ENCODE peak calls at places on chromosome 19, in five cellular contexts. K is K562, P is PC-9, U is GM23248, T is fibroblast of lung. W is an unnamed sample.

GRCh38 chr19:2823646-2824045 is 4.0 kb downstream of the ZNF554 start:
- DNase-seq in K (no peak), P (no peak), U (no peak), T (no peak), W (no peak)

GRCh38 chr19:28847468-28847867 is 365.5 kb downstream of the UQCRFS1 start:
- DNase-seq in K (no peak), P (no peak), U (peak), T (no peak), W (no peak)

GRCh38 chr19:6690160-6690885 is 20.4 kb upstream of the TNFSF14 start:
- DNase-seq in K (no peak), P (no peak), U (no peak), T (no peak), W (no peak)

GRCh38 chr19:29193116-29193515 is 19.8 kb downstream of the UQCRFS1 start:
- DNase-seq in K (no peak), P (no peak), U (no peak), T (no peak), W (no peak)

GRCh38 chr19:46009530-46010510 is 13.0 kb downstream of the PGLYRP1 start:
- DNase-seq in K (peak), P (peak), U (peak), T (peak), W (peak)

GRCh38 chr19:7492142-7493055 is 3.6 kb upstream of the PEX11G start:
- DNase-seq in K (no peak), P (peak), U (peak), T (no peak), W (no peak)

GRCh38 chr19:50854636-50855410 is at the start of gene KLK3:
- DNase-seq in K (no peak), P (no peak), U (no peak), T (no peak), W (no peak)

GRCh38 chr19:33039108-33039599 is 25.5 kb downstream of the RHPN2 start:
- DNase-seq in K (no peak), P (no peak), U (no peak), T (no peak), W (no peak)

GRCh38 chr19:632228-633067 is 889 bp downstream of the POLRMT start:
- DNase-seq in K (peak), P (no peak), U (peak), T (peak), W (peak)

GRCh38 chr19:8150998-8151397 is 1.6 kb upstream of the FBN3 start:
- DNase-seq in K (peak), P (no peak), U (no peak), T (no peak), W (no peak)

GRCh38 chr19:57886046-57886445 is 2.8 kb downstream of the ZNF814 start:
- DNase-seq in K (no peak), P (no peak), U (no peak), T (no peak), W (no peak)

GRCh38 chr19:10209305-10209704 is 14.6 kb upstream of the DNMT1 start:
- DNase-seq in K (no peak), P (peak), U (peak), T (peak), W (no peak)

GRCh38 chr19:33808399-33808798 is 11.7 kb downstream of the KCTD15 start:
- DNase-seq in K (no peak), P (no peak), U (no peak), T (no peak), W (no peak)

GRCh38 chr19:41416194-41416674 is 10.9 kb downstream of the B3GNT8 start:
- DNase-seq in K (no peak), P (no peak), U (no peak), T (no peak), W (no peak)

GRCh38 chr19:39848392-39848791 is 2.2 kb upstream of the FBL start:
- DNase-seq in K (no peak), P (no peak), U (no peak), T (no peak), W (no peak)

GRCh38 chr19:11435833-11436313 is 438 bp downstream of the PRKCSH start:
- DNase-seq in K (peak), P (no peak), U (peak), T (peak), W (peak)

GRCh38 chr19:11446652-11447301 is 11.3 kb downstream of the PRKCSH start:
- DNase-seq in K (peak), P (no peak), U (peak), T (no peak), W (peak)

DNA sequence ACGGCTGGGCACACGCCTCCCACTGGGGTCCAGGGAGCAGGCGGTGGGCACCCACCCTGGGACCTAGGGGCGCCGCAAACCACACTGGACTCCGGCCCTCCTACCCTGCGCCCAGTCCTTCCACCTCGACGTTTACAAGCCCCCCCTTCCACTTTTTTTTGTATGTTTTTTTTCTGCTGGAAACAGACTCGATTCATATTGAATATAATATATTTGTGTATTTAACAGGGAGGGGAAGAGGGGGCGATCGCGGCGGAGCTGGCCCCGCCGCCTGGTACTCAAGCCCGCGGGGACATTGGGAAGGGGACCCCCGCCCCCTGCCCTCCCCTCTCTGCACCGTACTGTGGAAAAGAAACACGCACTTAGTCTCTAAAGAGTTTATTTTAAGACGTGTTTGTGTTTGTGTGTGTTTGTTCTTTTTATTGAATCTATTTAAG is 1.6 kb downstream of the JUNB start:
- DNase-seq in K (no peak), P (no peak), U (peak), T (no peak), W (no peak)
- H3K4me3 ChIP-seq in K (peak), P (peak), U (peak), T (peak), W (peak)

GRCh38 chr19:38679839-38680238 is 32.4 kb downstream of the ACTN4 start:
- DNase-seq in K (no peak), P (peak), U (no peak), T (peak), W (no peak)
- H2AFZ ChIP-seq in K (no peak), P (no peak), U (no peak), T (no peak), W (no peak)

GRCh38 chr19:35141627-35142401 is 1.2 kb upstream of the FXYD7 start:
- DNase-seq in K (no peak), P (no peak), U (no peak), T (peak), W (peak)
- H3K4me3 ChIP-seq in K (peak), P (no peak), U (no peak), T (no peak), W (peak)

DNA sequence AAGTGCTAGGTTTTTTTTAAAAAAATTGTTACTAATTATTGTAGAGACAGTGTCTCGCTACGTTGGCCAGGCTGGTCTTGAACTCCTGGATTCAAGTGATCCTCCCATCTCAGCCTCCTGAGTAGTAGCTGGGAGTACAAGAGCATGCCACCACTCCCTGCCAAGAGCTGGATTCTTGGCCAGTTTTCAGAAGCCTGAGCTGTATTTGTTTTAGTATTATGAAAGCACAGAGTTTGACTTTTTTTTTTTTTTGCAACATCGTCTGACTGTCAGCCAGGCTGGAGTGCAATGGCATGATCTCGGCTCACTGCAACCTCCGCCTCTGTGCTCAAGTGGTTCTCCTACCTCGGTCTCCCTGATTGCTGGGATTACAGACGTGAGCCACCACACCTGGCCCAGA is 7.0 kb downstream of the ARMC6 start:
- DNase-seq in K (no peak), P (peak), U (peak), T (peak), W (no peak)
- H2AFZ ChIP-seq in K (no peak), P (no peak), U (no peak), T (no peak), W (no peak)

GRCh38 chr19:54391589-54392061 is 23.6 kb upstream of the TTYH1 start:
- DNase-seq in K (no peak), P (no peak), U (no peak), T (no peak), W (no peak)

GRCh38 chr19:54389556-54389955 is 24.8 kb upstream of the LAIR1 start:
- DNase-seq in K (no peak), P (no peak), U (no peak), T (no peak), W (no peak)

GRCh38 chr19:54388001-54388802 is 23.5 kb upstream of the LAIR1 start:
- DNase-seq in K (no peak), P (no peak), U (peak), T (no peak), W (peak)

GRCh38 chr19:54390942-54391577 is 24.2 kb upstream of the TTYH1 start:
- DNase-seq in K (peak), P (peak), U (peak), T (peak), W (peak)

DNA sequence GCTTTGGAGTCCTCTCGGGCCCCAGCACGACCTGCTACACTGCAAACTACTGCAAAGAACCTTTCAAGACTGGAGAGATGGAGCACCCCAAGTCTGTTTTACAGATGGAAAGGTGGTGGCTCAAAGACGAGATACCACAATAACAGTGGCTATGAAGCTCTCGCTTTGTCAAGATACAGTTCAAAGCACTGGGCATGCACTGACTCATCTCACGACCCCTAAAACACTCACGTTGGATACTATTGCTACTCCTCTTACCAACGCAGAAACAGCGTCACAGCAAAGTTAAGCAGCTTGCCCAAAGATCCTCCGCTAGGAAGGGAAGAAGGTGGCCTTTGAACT is 24.0 kb upstream of the LAIR1 start:
- DNase-seq in K (no peak), P (no peak), U (no peak), T (no peak), W (no peak)
- H3K4me3 ChIP-seq in K (no peak), P (no peak), U (peak), T (no peak), W (peak)

GRCh38 chr19:19956431-19957075 is 55.8 kb downstream of the ZNF93 start:
- DNase-seq in K (no peak), P (no peak), U (no peak), T (no peak), W (no peak)
- H2AFZ ChIP-seq in K (peak), P (no peak), U (no peak), T (no peak), W (no peak)

W was measured in OCI-LY7.